ENCODE peak calls at places on chromosomes 6 and 20, in four cellular contexts. O, Z, M and H are unnamed samples.
A peak's percentile ranks its signal among the peaks of the same experiment; 100 is the strongest.

GRCh38 chr6:139881251-139881650 is 506.8 kb upstream of the CITED2 start:
- DNase-seq in O (no peak), Z (no peak), M (no peak), H (no peak)

GRCh38 chr6:38771111-38771694 is 56.1 kb downstream of the DNAH8 start:
- DNase-seq in O (no peak), Z (no peak), M (no peak), H (no peak)

GRCh38 chr6:110341671-110342304 is 16.4 kb downstream of the METTL24 start:
- DNase-seq in O (no peak), Z (peak; percentile 43), M (no peak), H (no peak)

GRCh38 chr6:39026175-39026574 is 22.4 kb upstream of the GLP1R start:
- DNase-seq in O (no peak), Z (no peak), M (no peak), H (no peak)

GRCh38 chr20:330233-331149 is 5.1 kb downstream of the SOX12 start:
- DNase-seq in O (peak; percentile 49), Z (peak; percentile 52), M (no peak), H (no peak)

GRCh38 chr6:88626460-88626859 is 337.0 kb downstream of the RNGTT start:
- DNase-seq in O (no peak), Z (no peak), M (no peak), H (no peak)

GRCh38 chr6:56211724-56212123 is 35.7 kb downstream of the COL21A1 start:
- DNase-seq in O (no peak), Z (no peak), M (no peak), H (no peak)

GRCh38 chr6:44093750-44094402 is 33.4 kb downstream of the MRPL14 start:
- DNase-seq in O (no peak), Z (no peak), M (no peak), H (no peak)

GRCh38 chr20:36461600-36462439 is 79.5 kb upstream of the MYL9 start:
- DNase-seq in O (peak; percentile 43), Z (peak; percentile 42), M (no peak), H (no peak)

GRCh38 chr6:116616757-116617093 is 446 bp downstream of the RSPH4A start:
- DNase-seq in O (no peak), Z (no peak), M (no peak), H (no peak)

GRCh38 chr6:31718294-31718693 is 3.1 kb downstream of the LY6G6D start:
- DNase-seq in O (peak; percentile 64), Z (no peak), M (no peak), H (no peak)

GRCh38 chr20:14820771-14821170 is 483.4 kb upstream of the FLRT3 start:
- DNase-seq in O (no peak), Z (no peak), M (no peak), H (no peak)

GRCh38 chr20:63434599-63435378 is 37.7 kb downstream of the KCNQ2 start:
- DNase-seq in O (peak; percentile 45), Z (peak; percentile 75), M (peak; percentile 43), H (peak; percentile 72)

GRCh38 chr20:35252037-35252461 is 25.6 kb downstream of the MMP24 start:
- DNase-seq in O (no peak), Z (no peak), M (no peak), H (no peak)

GRCh38 chr6:13239530-13240455 is 88.5 kb downstream of the TBC1D7 start:
- DNase-seq in O (no peak), Z (no peak), M (no peak), H (no peak)

GRCh38 chr6:11989376-11989775 is 22.7 kb upstream of the HIVEP1 start:
- DNase-seq in O (no peak), Z (no peak), M (no peak), H (no peak)

GRCh38 chr20:34310481-34311117 is 7.4 kb upstream of the AHCY start:
- DNase-seq in O (no peak), Z (no peak), M (no peak), H (no peak)

GRCh38 chr6:141426400-141426980 is 706.2 kb upstream of the GJE1 start:
- DNase-seq in O (no peak), Z (no peak), M (no peak), H (no peak)

GRCh38 chr20:64041781-64042771 is 6.1 kb downstream of the C20orf204 start:
- DNase-seq in O (no peak), Z (no peak), M (no peak), H (no peak)

GRCh38 chr6:89066929-89067646 is 13.5 kb upstream of the PNRC1 start:
- DNase-seq in O (no peak), Z (no peak), M (no peak), H (no peak)

GRCh38 chr6:106739387-106739786 is 110.0 kb downstream of the QRSL1 start:
- DNase-seq in O (peak; percentile 84), Z (no peak), M (no peak), H (no peak)

GRCh38 chr6:42514746-42515145 is 49.1 kb upstream of the UBR2 start:
- DNase-seq in O (no peak), Z (no peak), M (no peak), H (no peak)

GRCh38 chr6:166040292-166040691 is 127.4 kb downstream of the TBXT start:
- DNase-seq in O (no peak), Z (no peak), M (no peak), H (no peak)

GRCh38 chr6:91081452-91082067 is 494.7 kb upstream of the MAP3K7 start:
- DNase-seq in O (no peak), Z (peak; percentile 29), M (no peak), H (no peak)

GRCh38 chr6:121430514-121431460 is 4.7 kb upstream of the GJA1 start:
- DNase-seq in O (no peak), Z (no peak), M (no peak), H (no peak)

GRCh38 chr6:139482184-139482751 is 107.8 kb upstream of the CITED2 start:
- DNase-seq in O (no peak), Z (no peak), M (no peak), H (no peak)

GRCh38 chr20:36574278-36575065 is 1.1 kb downstream of the TGIF2 start:
- DNase-seq in O (peak; percentile 51), Z (peak; percentile 43), M (peak; percentile 37), H (peak; percentile 67)

GRCh38 chr6:159842035-159842434 is 42.0 kb downstream of the PNLDC1 start:
- DNase-seq in O (no peak), Z (no peak), M (no peak), H (no peak)

GRCh38 chr6:132673376-132674094 is 14.6 kb upstream of the TAAR1 start:
- DNase-seq in O (peak; percentile 35), Z (no peak), M (no peak), H (no peak)

GRCh38 chr6:81876977-81877376 is 124.5 kb upstream of the TENT5A start:
- DNase-seq in O (no peak), Z (no peak), M (no peak), H (no peak)

GRCh38 chr20:2816583-2817340 is 598 bp downstream of the TMEM239 start:
- DNase-seq in O (no peak), Z (no peak), M (no peak), H (no peak)

GRCh38 chr20:57414867-57415592 is 23.8 kb downstream of the RBM38 start:
- DNase-seq in O (no peak), Z (no peak), M (no peak), H (no peak)

GRCh38 chr6:161561938-161562337 is 288.1 kb upstream of the AGPAT4 start:
- DNase-seq in O (no peak), Z (no peak), M (no peak), H (no peak)

GRCh38 chr6:48048460-48049146 is 62.4 kb downstream of the PTCHD4 start:
- DNase-seq in O (no peak), Z (no peak), M (no peak), H (no peak)

GRCh38 chr6:35083507-35083906 is 57.6 kb downstream of the TCP11 start:
- DNase-seq in O (no peak), Z (no peak), M (no peak), H (no peak)

GRCh38 chr6:41675176-41675767 is 37.0 kb downstream of the MDFI start:
- DNase-seq in O (no peak), Z (no peak), M (no peak), H (no peak)

GRCh38 chr20:21832442-21833152 is 127.1 kb downstream of the PAX1 start:
- DNase-seq in O (no peak), Z (no peak), M (no peak), H (no peak)
- TF ChIP-seq CTCF in O (no peak), Z (no peak), M (no peak), H (no peak)

GRCh38 chr6:119343167-119343566 is 6.4 kb downstream of the MAN1A1 start:
- DNase-seq in O (no peak), Z (no peak), M (no peak), H (no peak)
- TF ChIP-seq CTCF in O (no peak), Z (no peak), M (no peak), H (no peak)

DNA sequence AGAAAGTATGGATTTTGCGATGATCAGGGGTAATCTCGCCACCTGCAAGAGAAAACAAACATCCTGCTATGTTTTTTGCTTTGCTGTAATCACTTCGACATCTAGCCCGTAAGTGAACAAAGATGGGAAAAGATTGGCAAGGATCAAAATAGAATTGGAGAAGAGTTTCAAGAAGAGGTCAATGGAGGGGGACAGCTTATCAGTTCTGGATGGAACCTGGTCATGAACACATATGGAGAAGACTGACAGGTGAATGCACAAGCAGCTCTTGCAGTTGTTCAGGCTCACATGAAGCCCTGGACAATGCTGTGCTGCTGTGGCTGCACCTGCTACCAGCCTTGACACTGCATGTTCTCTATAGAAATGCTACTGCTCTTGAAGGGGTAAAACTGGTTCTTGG is 222.1 kb downstream of the BCAS1 start:
- DNase-seq in O (no peak), Z (no peak), M (no peak), H (no peak)
- TF ChIP-seq CTCF in O (no peak), Z (no peak), M (no peak), H (no peak)

GRCh38 chr6:34067814-34068213 is 78.1 kb downstream of the GRM4 start:
- DNase-seq in O (no peak), Z (no peak), M (no peak), H (no peak)
- TF ChIP-seq CTCF in O (no peak), Z (no peak), M (no peak), H (no peak)

GRCh38 chr6:84758486-84758885 is 5.9 kb downstream of the TBX18 start:
- DNase-seq in O (no peak), Z (no peak), M (no peak), H (no peak)
- TF ChIP-seq CTCF in O (no peak), Z (no peak), M (no peak), H (no peak)

DNA sequence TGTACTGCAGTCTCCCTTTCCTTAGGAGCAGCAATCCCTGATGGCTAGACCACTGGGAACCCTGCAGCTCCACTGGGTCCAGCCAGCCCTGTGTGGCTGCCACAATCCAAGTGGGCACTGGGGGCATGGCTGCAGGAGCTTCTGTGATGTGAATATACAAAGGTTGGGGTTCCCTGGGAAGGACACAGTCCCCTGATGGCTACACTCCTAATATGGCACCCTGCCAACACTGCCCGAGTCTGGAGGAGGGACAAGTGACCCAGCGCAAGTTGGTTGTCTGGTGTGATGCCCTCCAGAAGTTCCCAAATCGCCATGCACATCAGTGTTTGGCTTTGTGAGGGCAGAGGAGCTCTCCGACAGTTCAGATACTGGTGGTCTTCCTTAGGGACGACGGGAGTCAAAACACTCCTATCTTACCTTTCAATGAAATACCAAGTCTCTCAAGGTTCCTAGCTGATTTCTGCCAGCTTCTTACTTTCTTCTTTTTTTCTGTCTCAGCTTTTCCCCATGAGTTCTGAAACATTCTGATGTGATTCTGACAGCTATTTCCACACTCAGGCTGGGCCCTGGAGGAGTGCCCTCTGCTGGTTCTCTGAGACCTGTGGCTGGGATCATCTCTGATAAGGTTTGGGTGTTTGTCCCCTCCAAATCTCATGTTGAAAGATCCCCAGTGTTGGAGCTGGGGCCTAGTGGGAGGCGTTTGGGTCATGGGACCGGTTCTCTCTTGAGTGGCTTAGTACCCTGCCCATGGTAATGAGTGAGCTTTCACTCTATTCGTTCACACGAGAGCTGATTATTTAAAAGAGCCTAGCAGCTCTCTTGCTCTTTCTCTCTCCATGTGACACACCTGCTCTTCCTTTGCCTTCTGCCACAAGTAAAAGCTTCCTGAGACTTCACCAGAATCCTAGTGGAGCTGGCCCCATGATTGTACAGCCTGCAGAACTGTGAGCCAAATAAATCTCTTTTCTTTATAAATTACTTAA is 15.5 kb upstream of the ZFP57 start:
- DNase-seq in O (no peak), Z (no peak), M (no peak), H (no peak)
- TF ChIP-seq CTCF in O (no peak), Z (peak; percentile 57), M (no peak), H (no peak)